ENCODE peak calls at places on chromosome 9, in eight cellular contexts. H, L, V, A, Y, P, S and N are unnamed samples.

GRCh38 chr9:2023042-2023441 is 7.9 kb downstream of the SMARCA2 start:
- DNase-seq in L (no peak), Y (no peak), S (no peak), V (no peak), P (no peak), A (no peak), H (no peak), N (no peak)

GRCh38 chr9:134375430-134376385 is 49.5 kb downstream of the RXRA start:
- DNase-seq in P (peak), S (peak), H (peak), V (no peak), A (peak), L (no peak), Y (peak), N (no peak)

GRCh38 chr9:108710424-108710823 is 145.4 kb downstream of the ACTL7B start:
- DNase-seq in L (no peak), A (no peak), V (no peak), S (no peak), P (no peak), H (no peak), Y (no peak), N (no peak)

GRCh38 chr9:99563364-99563763 is 258.3 kb upstream of the NR4A3 start:
- DNase-seq in V (no peak), H (no peak), L (no peak), P (no peak), Y (no peak), A (no peak), S (no peak), N (no peak)

GRCh38 chr9:87662808-87663528 is 63.0 kb upstream of the CTSL start:
- DNase-seq in H (peak), P (peak), A (peak), S (peak), L (no peak), V (no peak), Y (peak), N (no peak)

GRCh38 chr9:91727316-91727861 is 222.6 kb downstream of the ROR2 start:
- DNase-seq in Y (peak), L (peak), S (peak), P (no peak), A (no peak), H (peak), V (no peak), N (no peak)

GRCh38 chr9:16197578-16198370 is 644.9 kb downstream of the CCDC171 start:
- DNase-seq in S (no peak), P (no peak), V (no peak), H (peak), Y (no peak), L (no peak), A (no peak), N (no peak)

GRCh38 chr9:94649100-94649855 is 10.0 kb upstream of the FBP1 start:
- DNase-seq in Y (peak), L (no peak), P (no peak), S (peak), V (no peak), A (no peak), H (peak), N (no peak)

GRCh38 chr9:81626511-81626910 is 62.8 kb downstream of the TLE1 start:
- DNase-seq in P (no peak), Y (peak), V (no peak), S (no peak), L (no peak), A (no peak), H (no peak), N (no peak)

GRCh38 chr9:17064558-17064957 is 70.3 kb upstream of the CNTLN start:
- DNase-seq in A (no peak), S (no peak), P (no peak), Y (no peak), L (no peak), H (no peak), V (no peak), N (no peak)

GRCh38 chr9:2676466-2676865 is 40.8 kb upstream of the KCNV2 start:
- DNase-seq in S (no peak), V (no peak), H (no peak), L (no peak), A (no peak), P (no peak), Y (no peak), N (no peak)

GRCh38 chr9:116055536-116055935 is 98.1 kb upstream of the PAPPA start:
- DNase-seq in P (no peak), H (no peak), A (no peak), L (no peak), V (no peak), S (no peak), Y (peak), N (no peak)

GRCh38 chr9:121750715-121751623 is 99.5 kb downstream of the DAB2IP start:
- DNase-seq in S (no peak), Y (no peak), V (no peak), L (no peak), A (no peak), H (no peak), P (no peak), N (no peak)

GRCh38 chr9:94472766-94473165 is 82.1 kb upstream of the PCAT7 start:
- DNase-seq in Y (no peak), A (no peak), S (no peak), L (no peak), H (no peak), P (no peak), V (no peak), N (no peak)

GRCh38 chr9:105359899-105360298 is 87.9 kb upstream of the FSD1L start:
- DNase-seq in P (no peak), S (peak), V (peak), A (no peak), L (no peak), Y (peak), H (no peak), N (no peak)

GRCh38 chr9:123983047-123983446 is 28.5 kb upstream of the LHX2 start:
- DNase-seq in A (no peak), V (no peak), Y (no peak), P (no peak), S (no peak), L (no peak), H (no peak), N (no peak)

GRCh38 chr9:84054341-84055010 is 73.9 kb downstream of the RMI1 start:
- DNase-seq in S (peak), P (no peak), A (no peak), L (no peak), V (no peak), Y (no peak), H (no peak), N (no peak)

GRCh38 chr9:118209343-118209742 is 505.1 kb downstream of the TLR4 start:
- DNase-seq in P (no peak), Y (no peak), A (no peak), V (no peak), L (no peak), H (no peak), S (no peak), N (no peak)

GRCh38 chr9:31799953-31800609 is 584.4 kb upstream of the ACO1 start:
- DNase-seq in L (peak), A (no peak), Y (peak), P (no peak), H (peak), V (peak), S (no peak), N (no peak)

GRCh38 chr9:125655691-125656410 is 51.2 kb downstream of the MAPKAP1 start:
- DNase-seq in Y (no peak), A (no peak), V (no peak), S (no peak), H (peak), P (no peak), L (no peak), N (no peak)

GRCh38 chr9:6229186-6229585 is 13.6 kb downstream of the IL33 start:
- DNase-seq in L (no peak), V (no peak), Y (no peak), P (no peak), A (no peak), S (no peak), H (no peak), N (no peak)

GRCh38 chr9:93496285-93496684 is 42.9 kb upstream of the FAM120AOS start:
- DNase-seq in A (no peak), L (no peak), Y (peak), V (no peak), S (peak), P (no peak), H (peak), N (no peak)

GRCh38 chr9:89026878-89027277 is 35.6 kb downstream of the S1PR3 start:
- DNase-seq in L (no peak), S (no peak), A (no peak), P (no peak), Y (peak), H (no peak), V (no peak), N (no peak)

GRCh38 chr9:113131689-113132151 is 19.1 kb upstream of the SLC31A2 start:
- DNase-seq in Y (peak), P (no peak), S (no peak), H (peak), L (no peak), V (no peak), A (no peak), N (no peak)

GRCh38 chr9:37353791-37354190 is 68.7 kb upstream of the GRHPR start:
- DNase-seq in S (no peak), V (no peak), A (no peak), H (no peak), P (no peak), L (no peak), Y (no peak), N (no peak)

GRCh38 chr9:21840647-21841046 is 38.2 kb downstream of the MTAP start:
- DNase-seq in Y (no peak), V (no peak), L (no peak), S (no peak), H (no peak), P (no peak), A (no peak), N (no peak)

GRCh38 chr9:33289936-33290246 is 425 bp upstream of the NFX1 start:
- DNase-seq in P (no peak), V (no peak), S (no peak), Y (no peak), H (no peak), A (no peak), L (no peak), N (no peak)

GRCh38 chr9:6153425-6153824 is 62.2 kb upstream of the IL33 start:
- DNase-seq in H (no peak), Y (peak), A (no peak), L (no peak), S (no peak), P (no peak), V (no peak), N (no peak)

GRCh38 chr9:77025146-77025545 is 5.7 kb downstream of the FOXB2 start:
- DNase-seq in P (no peak), A (no peak), L (no peak), V (no peak), Y (no peak), S (no peak), H (no peak), N (no peak)

GRCh38 chr9:125296843-125297372 is 35.3 kb downstream of the GAPVD1 start:
- DNase-seq in A (no peak), L (no peak), S (no peak), Y (no peak), V (no peak), H (no peak), P (no peak), N (no peak)

GRCh38 chr9:81320909-81321482 is 368.4 kb downstream of the TLE1 start:
- DNase-seq in A (no peak), Y (no peak), S (no peak), H (no peak), L (no peak), V (no peak), P (no peak), N (no peak)

GRCh38 chr9:110582156-110582555 is 2.6 kb upstream of the SVEP1 start:
- DNase-seq in H (no peak), A (no peak), Y (peak), L (no peak), V (no peak), S (no peak), P (no peak), N (no peak)

GRCh38 chr9:81490605-81491331 is 198.6 kb downstream of the TLE1 start:
- DNase-seq in A (no peak), V (peak), H (peak), S (peak), L (no peak), Y (peak), P (no peak), N (no peak)

GRCh38 chr9:1875921-1876448 is 139.2 kb upstream of the SMARCA2 start:
- DNase-seq in L (no peak), S (no peak), H (no peak), P (no peak), A (no peak), V (no peak), Y (no peak), N (no peak)

GRCh38 chr9:123099042-123099441 is 65.6 kb downstream of the GPR21 start:
- DNase-seq in S (no peak), P (no peak), Y (no peak), V (no peak), A (no peak), H (no peak), L (no peak), N (no peak)

GRCh38 chr9:90659626-90660364 is 17.2 kb upstream of the DIRAS2 start:
- DNase-seq in H (peak), L (no peak), S (no peak), Y (peak), A (no peak), P (no peak), V (peak), N (no peak)

GRCh38 chr9:99980578-99980977 is 74.1 kb downstream of the STX17 start:
- DNase-seq in Y (no peak), L (no peak), A (no peak), V (no peak), P (no peak), S (no peak), H (no peak), N (no peak)

GRCh38 chr9:107109324-107109723 is 173.8 kb upstream of the RAD23B start:
- DNase-seq in H (no peak), P (no peak), Y (no peak), S (no peak), A (no peak), V (no peak), L (no peak), N (no peak)

GRCh38 chr9:98034593-98035546 is 21.7 kb upstream of the NANS start:
- DNase-seq in L (peak), H (peak), P (peak), Y (peak), S (peak), V (no peak), A (peak), N (peak)

DNA sequence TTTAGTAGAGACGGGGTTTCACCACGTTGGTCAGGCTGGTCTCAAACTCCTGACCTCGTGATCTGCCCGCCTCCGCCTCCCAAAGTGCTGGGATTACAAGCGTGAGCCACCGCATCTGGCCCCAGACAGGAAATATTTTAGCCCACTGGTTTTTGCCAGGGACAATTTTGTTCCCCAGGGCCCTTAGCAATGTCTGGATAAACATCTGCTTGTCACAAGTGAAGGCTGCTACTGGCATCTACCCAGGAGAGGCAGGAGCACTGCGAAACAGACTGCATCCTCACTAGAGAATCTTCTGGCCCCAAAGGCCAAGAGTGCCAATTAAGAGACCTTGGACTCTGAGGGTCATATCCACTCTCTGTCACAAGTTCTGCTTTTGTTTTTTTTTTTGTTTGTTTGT is 2.4 kb upstream of the TPRN start:
- DNase-seq in S (no peak), L (no peak), P (no peak), Y (no peak), A (no peak), V (no peak), H (no peak), N (no peak)
- H3K4me3 ChIP-seq in S (no peak), L (no peak), P (no peak), Y (no peak), A (no peak), V (no peak), H (no peak), N (no peak)

GRCh38 chr9:34501372-34501771 is 21.4 kb downstream of the ENHO start:
- DNase-seq in V (no peak), S (peak), A (no peak), P (no peak), Y (peak), H (no peak), L (no peak), N (no peak)
- H3K4me3 ChIP-seq in V (no peak), S (no peak), A (no peak), P (no peak), Y (no peak), H (no peak), L (no peak), N (no peak)

GRCh38 chr9:129323376-129323998 is 145.4 kb upstream of the IER5L start:
- DNase-seq in L (no peak), A (no peak), P (peak), Y (peak), S (no peak), H (peak), V (no peak), N (no peak)

GRCh38 chr9:129320575-129321311 is 142.7 kb upstream of the IER5L start:
- DNase-seq in A (peak), L (peak), V (peak), S (peak), P (peak), H (peak), Y (peak), N (peak)

GRCh38 chr9:129321511-129322021 is 143.5 kb upstream of the IER5L start:
- DNase-seq in V (no peak), Y (no peak), A (no peak), L (no peak), P (peak), S (no peak), H (no peak), N (no peak)

GRCh38 chr9:129322641-129323375 is 144.7 kb upstream of the IER5L start:
- DNase-seq in S (no peak), A (peak), L (no peak), Y (no peak), V (no peak), P (no peak), H (no peak), N (no peak)

DNA sequence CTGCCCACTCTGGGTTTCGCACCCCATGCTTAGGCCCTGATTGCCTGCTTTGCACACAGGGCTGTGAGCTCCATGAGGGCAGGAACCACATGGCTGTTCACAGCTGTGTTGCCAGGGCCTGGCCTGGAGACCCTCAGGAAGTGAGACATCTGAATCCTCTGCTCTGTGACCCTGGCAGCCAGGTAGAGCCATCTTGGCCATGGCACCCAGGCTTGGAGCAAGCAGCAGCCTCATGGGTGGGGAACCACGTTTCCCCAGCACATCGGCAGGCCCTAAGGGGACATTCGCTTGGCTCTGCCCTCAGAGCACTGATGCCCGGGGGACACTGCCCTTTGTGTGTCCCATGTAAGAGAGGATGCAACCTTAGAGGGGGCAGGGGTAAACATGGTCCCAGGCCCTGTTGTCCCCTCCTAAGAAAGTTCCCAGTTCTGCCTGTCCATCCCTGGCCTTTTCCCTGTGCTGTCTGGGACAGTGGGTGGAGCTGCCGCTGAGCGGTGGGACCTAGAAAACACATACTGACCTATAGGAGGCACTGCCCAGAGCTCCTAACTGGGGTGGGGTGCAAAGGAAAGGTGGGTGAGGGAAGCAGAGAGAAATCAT is 144.1 kb upstream of the IER5L start:
- DNase-seq in A (peak), S (no peak), L (no peak), V (no peak), P (peak), Y (no peak), H (no peak), N (no peak)
- H3K4me3 ChIP-seq in A (no peak), S (no peak), L (no peak), V (no peak), P (no peak), Y (no peak), H (peak), N (no peak)

GRCh38 chr9:129383005-129383414 is 204.9 kb upstream of the IER5L start:
- DNase-seq in P (peak), A (peak), V (no peak), H (no peak), L (no peak), Y (peak), S (peak), N (no peak)

GRCh38 chr9:129385615-129385934 is 207.5 kb upstream of the IER5L start:
- DNase-seq in Y (no peak), A (no peak), H (no peak), L (no peak), P (no peak), S (no peak), V (no peak), N (no peak)

GRCh38 chr9:129383415-129384088 is 205.5 kb upstream of the IER5L start:
- DNase-seq in L (peak), Y (peak), V (peak), S (peak), P (peak), H (peak), A (peak), N (peak)

GRCh38 chr9:129384887-129385614 is 207.0 kb upstream of the IER5L start:
- DNase-seq in V (no peak), H (no peak), A (no peak), L (no peak), P (no peak), Y (no peak), S (peak), N (no peak)

DNA sequence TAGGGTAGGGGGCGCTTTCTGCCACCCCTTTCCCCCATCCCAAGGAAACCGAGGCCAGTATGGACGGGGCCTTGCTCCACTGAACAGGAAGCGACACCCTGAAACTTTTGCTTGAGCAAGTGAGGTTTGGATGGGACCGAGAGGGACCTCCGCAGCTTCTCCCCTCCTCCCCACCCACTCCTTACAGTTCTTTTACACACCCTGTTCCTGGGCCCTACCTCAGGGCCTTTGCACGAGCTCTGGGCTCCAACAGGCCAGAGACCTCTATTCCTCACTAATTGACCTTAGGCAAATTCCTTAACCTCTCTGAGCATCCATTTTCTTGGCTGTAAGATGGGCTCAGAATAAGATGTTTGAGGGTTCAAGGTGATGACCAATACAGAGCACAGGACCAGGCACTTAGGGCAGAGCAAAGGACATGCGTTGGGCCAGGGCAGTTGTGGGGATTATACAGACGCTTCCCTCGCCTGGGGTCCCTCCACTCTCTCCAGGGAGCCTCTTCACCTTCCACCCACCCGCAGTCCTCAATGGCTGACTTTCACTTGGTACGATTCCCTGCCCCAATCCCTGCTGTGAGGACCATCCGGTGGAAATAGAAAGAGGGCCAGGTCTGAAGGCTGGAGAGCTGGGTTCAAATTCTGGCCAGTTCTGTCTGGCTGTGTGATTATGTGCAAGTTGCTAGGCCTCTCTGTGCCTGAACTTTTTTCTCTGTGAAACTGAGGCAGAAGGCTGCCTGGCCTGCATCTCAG is 206.3 kb upstream of the IER5L start:
- DNase-seq in P (no peak), Y (no peak), A (no peak), L (no peak), H (no peak), V (no peak), S (peak), N (no peak)
- H3K4me3 ChIP-seq in P (peak), Y (peak), A (peak), L (peak), H (peak), V (no peak), S (peak), N (peak)